ENCODE peak calls at places on chromosomes 1 and 21, in nine cellular contexts. A is BE2C, S is astrocyte, V is MM.1S, J is neural crest cell, U is left lung, G is AG09309, B is fibroblast of the aortic adventitia, C is testis. D is an unnamed sample.
A peak's percentile ranks its signal among the peaks of the same experiment; 100 is the strongest.

GRCh38 chr21:22890656-22891055 is 1892.4 kb downstream of the NCAM2 start:
- DNase-seq in A (no peak), S (no peak), V (no peak), J (no peak), U (no peak), G (no peak), B (no peak), C (no peak), D (no peak)

GRCh38 chr1:232529747-232530146 is 100.2 kb downstream of the SIPA1L2 start:
- DNase-seq in A (no peak), S (peak; percentile 46), V (no peak), J (no peak), U (no peak), G (no peak), B (peak; percentile 10), C (no peak), D (no peak)

GRCh38 chr1:220797044-220797443 is 10.3 kb downstream of the MTARC1 start:
- DNase-seq in A (no peak), S (no peak), V (no peak), J (no peak), U (no peak), G (no peak), B (no peak), C (no peak), D (no peak)

GRCh38 chr1:1179339-1179982 is 5.8 kb downstream of the TTLL10 start:
- DNase-seq in A (peak; percentile 36), S (no peak), V (no peak), J (no peak), U (peak; percentile 73), G (no peak), B (no peak), C (no peak), D (peak; percentile 14)

GRCh38 chr1:74733616-74734484 is 898 bp downstream of the TYW3 start:
- DNase-seq in A (peak; percentile 34), S (peak; percentile 64), V (peak; percentile 89), J (peak; percentile 12), U (no peak), G (peak; percentile 34), B (peak; percentile 82), C (peak; percentile 61), D (peak; percentile 19)

GRCh38 chr1:21853130-21853424 is 41.0 kb downstream of the LDLRAD2 start:
- DNase-seq in A (no peak), S (no peak), V (no peak), J (no peak), U (no peak), G (no peak), B (no peak), C (no peak), D (no peak)

GRCh38 chr1:15765495-15766194 is 7.0 kb downstream of the FBLIM1 start:
- DNase-seq in A (no peak), S (peak; percentile 94), V (peak; percentile 45), J (no peak), U (no peak), G (peak; percentile 72), B (peak; percentile 86), C (peak; percentile 48), D (no peak)

GRCh38 chr1:205240569-205240968 is 12.8 kb downstream of the TMCC2 start:
- DNase-seq in A (no peak), S (no peak), V (no peak), J (no peak), U (no peak), G (no peak), B (no peak), C (no peak), D (no peak)

GRCh38 chr1:32307313-32307712 is 15.4 kb downstream of the HDAC1 start:
- DNase-seq in A (no peak), S (peak; percentile 22), V (no peak), J (no peak), U (no peak), G (no peak), B (peak; percentile 67), C (no peak), D (no peak)

GRCh38 chr1:84687703-84688460 is 2.4 kb downstream of the SSX2IP start:
- DNase-seq in A (no peak), S (peak; percentile 73), V (no peak), J (no peak), U (no peak), G (peak; percentile 91), B (peak; percentile 31), C (no peak), D (no peak)

GRCh38 chr1:232306269-232306911 is 323.5 kb downstream of the SIPA1L2 start:
- DNase-seq in A (no peak), S (no peak), V (no peak), J (no peak), U (peak; percentile 70), G (no peak), B (peak; percentile 34), C (no peak), D (no peak)

GRCh38 chr1:159921251-159921650 is 4.1 kb downstream of the TAGLN2 start:
- DNase-seq in A (no peak), S (peak; percentile 20), V (peak; percentile 31), J (no peak), U (no peak), G (no peak), B (no peak), C (no peak), D (no peak)

GRCh38 chr1:18608534-18608933 is 22.1 kb upstream of the PAX7 start:
- DNase-seq in A (no peak), S (no peak), V (no peak), J (no peak), U (no peak), G (no peak), B (no peak), C (no peak), D (no peak)
- TF ChIP-seq CTCF in A (peak; percentile 12), S (no peak), V (peak; percentile 26), J (peak; percentile 37), U (no peak), G (no peak), B (no peak), C (no peak), D (no peak)

GRCh38 chr1:56324504-56324903 is 254.9 kb downstream of the PLPP3 start:
- DNase-seq in A (no peak), S (no peak), V (no peak), J (no peak), U (no peak), G (no peak), B (no peak), C (no peak), D (no peak)
- TF ChIP-seq CTCF in A (no peak), S (no peak), V (no peak), J (no peak), U (no peak), G (no peak), B (no peak), C (no peak), D (no peak)

DNA sequence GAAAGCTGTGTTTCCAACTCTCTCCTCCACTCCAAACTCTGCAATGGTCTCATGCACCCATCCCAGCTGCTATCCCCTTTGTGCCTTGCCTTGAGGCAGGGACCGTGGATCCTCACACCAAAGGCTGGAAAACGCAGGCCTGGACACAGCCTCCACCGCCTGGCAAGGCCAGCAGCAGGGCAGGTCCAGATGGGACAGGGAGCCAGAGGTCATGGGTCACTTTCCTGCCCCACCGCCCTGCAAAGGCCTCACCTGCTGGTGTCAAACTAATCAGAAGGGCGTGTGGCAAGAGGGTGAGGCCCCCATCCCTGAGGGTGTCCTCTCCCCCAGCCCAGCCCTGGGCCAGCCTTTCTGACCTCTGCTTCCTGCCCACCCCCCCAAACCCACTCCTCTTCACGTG is 106.3 kb downstream of the PAX7 start:
- DNase-seq in A (no peak), S (no peak), V (no peak), J (no peak), U (no peak), G (no peak), B (no peak), C (no peak), D (no peak)
- TF ChIP-seq CTCF in A (no peak), S (no peak), V (no peak), J (no peak), U (no peak), G (no peak), B (no peak), C (no peak), D (no peak)

DNA sequence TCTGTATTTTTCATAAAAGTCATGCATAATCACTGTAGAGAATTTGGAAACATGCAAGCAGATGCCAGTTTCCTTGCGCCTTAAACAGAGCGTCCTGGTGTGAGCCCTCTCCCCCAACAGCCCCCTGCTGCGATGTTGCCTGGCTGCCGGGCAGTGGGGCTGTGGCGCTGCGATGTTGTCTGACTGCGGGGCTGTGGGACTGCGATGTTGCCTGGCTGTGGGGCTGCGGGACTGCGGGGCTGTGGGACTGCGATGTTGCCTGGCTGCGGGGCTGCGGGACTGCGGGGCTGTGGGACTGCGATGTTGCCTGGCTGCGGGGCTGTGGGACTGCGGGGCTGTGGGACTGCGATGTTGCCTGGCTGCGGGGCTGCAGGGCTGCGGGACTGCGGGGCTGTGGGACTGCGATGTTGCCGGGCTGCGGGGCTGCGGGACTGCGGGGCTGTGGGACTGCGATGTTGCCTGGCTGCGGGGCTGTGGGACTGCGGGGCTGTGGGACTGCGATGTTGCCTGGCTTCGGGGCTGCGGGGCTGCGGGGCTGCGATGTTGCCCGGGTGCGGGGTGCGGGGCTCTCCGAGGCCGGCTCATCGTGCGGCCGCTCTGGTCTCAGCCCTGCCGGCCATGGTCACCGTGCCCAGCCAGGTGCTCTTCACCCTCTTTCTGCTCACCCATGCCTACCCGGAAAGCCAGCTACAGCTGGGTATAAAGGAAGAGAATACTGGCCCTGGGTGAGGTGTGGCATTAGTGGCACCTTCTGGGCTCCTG is 36.0 kb downstream of the COQ8A start:
- DNase-seq in A (no peak), S (no peak), V (no peak), J (no peak), U (no peak), G (no peak), B (no peak), C (no peak), D (no peak)
- TF ChIP-seq CTCF in A (no peak), S (no peak), V (no peak), J (no peak), U (no peak), G (no peak), B (no peak), C (no peak), D (no peak)

GRCh38 chr1:88549536-88549935 is 134.5 kb upstream of the PKN2 start:
- DNase-seq in A (no peak), S (no peak), V (peak; percentile 16), J (no peak), U (no peak), G (no peak), B (peak; percentile 13), C (no peak), D (no peak)
- TF ChIP-seq CTCF in A (peak; percentile 24), S (peak; percentile 27), V (peak; percentile 27), J (peak; percentile 59), U (no peak), G (no peak), B (peak; percentile 13), C (peak; percentile 7), D (no peak)

D was measured in natural killer cell.